ENCODE peak calls at places on chromosome 19, in five cellular contexts. G, U, K, P and R are unnamed samples.

GRCh38 chr19:24159707-24160106 is 72.7 kb downstream of the ZNF254 start:
- DNase-seq in U (no peak), P (no peak), G (no peak), K (peak), R (no peak)

GRCh38 chr19:11279505-11280236 is 16.3 kb upstream of the TSPAN16 start:
- DNase-seq in U (no peak), G (no peak), P (no peak), K (no peak), R (peak)

GRCh38 chr19:45717983-45718650 is 12.6 kb downstream of the FBXO46 start:
- DNase-seq in U (no peak), G (no peak), P (peak), K (peak), R (no peak)

GRCh38 chr19:53294786-53295441 is 27.4 kb upstream of the VN1R4 start:
- DNase-seq in U (no peak), G (no peak), P (no peak), K (no peak), R (no peak)

GRCh38 chr19:48656840-48657474 is 11.0 kb upstream of the CA11 start:
- DNase-seq in U (no peak), P (no peak), K (peak), G (no peak), R (peak)

GRCh38 chr19:7734220-7735203 is 2.6 kb upstream of the CLEC4G start:
- DNase-seq in K (peak), U (no peak), P (no peak), G (no peak), R (peak)

GRCh38 chr19:3932931-3933810 is at the start of gene NMRK2:
- DNase-seq in P (peak), K (no peak), U (no peak), G (no peak), R (no peak)

GRCh38 chr19:39148939-39149529 is 23.4 kb downstream of the PAK4 start:
- DNase-seq in G (no peak), U (no peak), P (no peak), K (no peak), R (no peak)

GRCh38 chr19:44753932-44754742 is 5.6 kb downstream of the BCL3 start:
- DNase-seq in U (peak), G (no peak), K (peak), P (peak), R (peak)

GRCh38 chr19:54339646-54340358 is 840 bp upstream of the LILRA4 start:
- DNase-seq in U (no peak), K (no peak), G (no peak), P (no peak), R (no peak)

GRCh38 chr19:1852294-1852646 is 4.0 kb upstream of the REXO1 start:
- DNase-seq in K (no peak), G (no peak), P (no peak), U (no peak), R (no peak)

GRCh38 chr19:16363133-16363851 is 38.7 kb downstream of the KLF2 start:
- DNase-seq in K (no peak), P (no peak), G (no peak), U (no peak), R (no peak)

GRCh38 chr19:5017235-5017634 is 48.3 kb downstream of the KDM4B start:
- DNase-seq in P (no peak), U (no peak), G (no peak), K (peak), R (no peak)

GRCh38 chr19:55131421-55131820 is 14.0 kb upstream of the PPP1R12C start:
- DNase-seq in P (no peak), K (no peak), U (no peak), G (no peak), R (no peak)

GRCh38 chr19:2164020-2164988 is 571 bp downstream of the DOT1L start:
- DNase-seq in G (no peak), U (peak), K (no peak), P (peak), R (peak)

GRCh38 chr19:51368366-51369282 is at the start of gene CLDND2:
- DNase-seq in U (no peak), G (no peak), P (no peak), K (no peak), R (no peak)

GRCh38 chr19:38478273-38478971 is 44.9 kb downstream of the RYR1 start:
- DNase-seq in P (peak), U (no peak), K (peak), G (no peak), R (peak)

GRCh38 chr19:21566073-21566472 is 60.7 kb downstream of the ZNF429 start:
- DNase-seq in U (no peak), G (no peak), P (no peak), K (no peak), R (no peak)

GRCh38 chr19:28429356-28429755 is 783.6 kb downstream of the UQCRFS1 start:
- DNase-seq in U (no peak), G (no peak), K (no peak), P (no peak), R (no peak)

GRCh38 chr19:45492627-45493470 is 4.0 kb downstream of the RTN2 start:
- DNase-seq in U (no peak), P (peak), G (no peak), K (peak), R (peak)

GRCh38 chr19:49515767-49516166 is 3.3 kb downstream of the FCGRT start:
- DNase-seq in U (no peak), G (no peak), K (no peak), P (no peak), R (no peak)

GRCh38 chr19:7497292-7497691 is 8.5 kb upstream of the PEX11G start:
- DNase-seq in U (no peak), K (peak), P (no peak), G (no peak), R (no peak)

GRCh38 chr19:16619456-16619855 is 8.5 kb downstream of the MED26 start:
- DNase-seq in G (no peak), K (no peak), U (no peak), P (no peak), R (peak)

GRCh38 chr19:54325194-54325621 is 12.2 kb upstream of the LILRA5 start:
- DNase-seq in K (peak), G (no peak), P (peak), U (no peak), R (peak)

GRCh38 chr19:15136234-15136954 is 29.2 kb downstream of the SYDE1 start:
- DNase-seq in U (no peak), P (no peak), G (no peak), K (peak), R (peak)

GRCh38 chr19:4007836-4008539 is 452 bp downstream of the PIAS4 start:
- DNase-seq in P (peak), G (no peak), K (peak), U (peak), R (no peak)

GRCh38 chr19:48837081-48837524 is 812 bp upstream of the HSD17B14 start:
- DNase-seq in G (peak), K (peak), P (peak), U (peak), R (peak)

GRCh38 chr19:2887391-2887914 is 13.3 kb upstream of the ZNF57 start:
- DNase-seq in U (no peak), P (peak), G (peak), K (peak), R (peak)

GRCh38 chr19:48484931-48485612 is 15.9 kb downstream of the CYTH2 start:
- DNase-seq in K (no peak), G (no peak), P (no peak), U (no peak), R (no peak)

GRCh38 chr19:55088543-55089265 is 13.0 kb downstream of the EPS8L1 start:
- DNase-seq in G (no peak), P (peak), U (peak), K (peak), R (peak)

GRCh38 chr19:16627194-16627927 is 643 bp downstream of the MED26 start:
- DNase-seq in U (no peak), G (no peak), K (peak), P (peak), R (no peak)

GRCh38 chr19:28610731-28611130 is 602.2 kb downstream of the UQCRFS1 start:
- DNase-seq in G (no peak), K (no peak), P (no peak), U (no peak), R (no peak)

GRCh38 chr19:55384576-55385235 is 614 bp upstream of the TMEM238 start:
- DNase-seq in K (no peak), P (no peak), U (peak), G (no peak), R (no peak)

GRCh38 chr19:39351537-39352037 is 9.4 kb downstream of the SAMD4B start:
- DNase-seq in G (no peak), U (no peak), P (no peak), K (peak), R (peak)

GRCh38 chr19:6801397-6802086 is 29.0 kb downstream of the VAV1 start:
- DNase-seq in U (peak), G (no peak), P (peak), K (peak), R (no peak)

GRCh38 chr19:632228-633067 is 889 bp downstream of the POLRMT start:
- DNase-seq in K (peak), G (no peak), P (peak), U (no peak), R (peak)

GRCh38 chr19:5621945-5622464 is 571 bp downstream of the SAFB2 start:
- DNase-seq in G (no peak), K (peak), P (no peak), U (peak), R (peak)

GRCh38 chr19:5338661-5339469 is 1.7 kb downstream of the PTPRS start:
- DNase-seq in U (no peak), K (no peak), G (no peak), P (peak), R (no peak)

GRCh38 chr19:6744381-6745288 is 5.2 kb downstream of the TRIP10 start:
- DNase-seq in G (no peak), P (peak), K (peak), U (peak), R (peak)

DNA sequence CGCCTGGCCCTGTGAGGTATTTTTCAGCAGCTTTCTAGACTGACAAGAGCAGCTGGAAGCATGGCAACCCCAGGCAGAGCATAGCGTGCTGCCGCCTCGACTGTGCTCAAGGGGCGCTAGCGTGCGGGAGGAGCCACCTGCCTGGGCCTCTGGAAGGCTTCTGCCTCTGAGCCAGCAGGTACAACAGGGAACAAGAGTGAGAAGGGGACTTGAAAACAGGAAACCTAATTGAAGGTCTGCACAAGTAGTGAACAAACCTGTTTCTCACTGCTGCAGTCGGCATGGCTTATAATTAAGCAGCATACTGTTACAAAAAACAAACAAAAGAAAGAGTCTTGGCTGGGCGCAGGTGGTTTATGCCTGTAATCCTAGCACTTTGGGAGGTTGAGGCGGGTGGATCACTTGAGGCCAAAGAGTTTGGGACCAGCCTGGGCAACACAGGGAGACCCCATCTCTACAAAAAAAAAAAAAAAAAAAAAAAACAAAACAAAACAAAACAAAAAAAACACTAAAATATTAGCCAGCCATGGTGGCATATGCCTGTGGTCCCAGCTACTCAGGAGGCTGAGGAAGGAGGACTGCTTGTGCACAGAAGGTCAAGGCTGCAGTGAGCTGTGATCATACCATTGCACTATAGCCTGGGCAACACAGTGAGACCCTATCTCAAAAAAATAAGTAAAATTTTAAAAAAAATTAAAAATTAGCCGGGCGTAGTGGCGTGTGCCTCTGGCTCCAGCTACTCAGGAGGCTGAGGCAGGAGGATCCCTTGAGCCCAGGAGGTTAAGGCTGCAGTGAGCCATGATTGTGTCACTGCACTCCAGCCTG is 12.6 kb upstream of the GARRE1 start:
- DNase-seq in K (peak), P (peak), G (no peak), U (no peak), R (no peak)
- TF ChIP-seq CTCF in K (peak), P (peak), G (peak), U (no peak), R (no peak)

DNA sequence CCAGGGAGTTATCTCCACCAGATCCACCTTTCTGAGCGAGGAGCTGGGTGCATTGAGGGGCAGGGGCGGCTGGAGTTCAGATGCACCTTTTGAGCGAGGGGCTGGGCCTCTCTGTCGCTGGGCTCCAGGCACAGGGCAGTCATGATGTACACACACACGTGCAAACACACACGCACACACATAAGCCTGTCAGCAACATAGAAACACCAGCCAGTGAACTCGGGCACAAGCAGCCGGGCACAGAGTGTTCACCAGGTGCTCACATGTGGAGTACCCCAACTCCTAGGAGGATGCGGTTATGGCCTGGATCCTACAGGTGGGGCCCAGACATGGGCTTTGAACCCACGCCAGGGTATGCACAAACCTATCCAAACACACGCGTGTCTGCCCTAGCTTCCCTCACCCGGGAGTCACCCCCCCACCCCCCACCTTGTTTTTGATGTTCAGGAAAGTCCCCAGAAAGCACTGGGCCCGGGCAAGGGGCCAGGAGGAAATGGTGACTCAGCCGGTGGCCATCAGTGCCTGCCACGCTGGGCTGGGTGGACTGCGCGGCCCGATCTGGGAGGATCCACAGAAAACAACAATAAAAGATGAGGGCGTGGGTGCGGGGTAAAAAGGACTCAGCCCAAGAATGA is 13.3 kb downstream of the ARRDC2 start:
- DNase-seq in K (peak), G (no peak), P (no peak), U (peak), R (peak)
- H3K4me3 ChIP-seq in K (no peak), G (no peak), P (no peak), U (no peak), R (no peak)

GRCh38 chr19:18282021-18282787 is 782 bp upstream of the JUND start:
- DNase-seq in K (no peak), G (no peak), U (no peak), P (no peak), R (no peak)
- TF ChIP-seq CTCF in K (no peak), G (peak), U (peak), P (peak), R (peak)

GRCh38 chr19:19719798-19720197 is 13.1 kb downstream of the ZNF14 start:
- DNase-seq in U (no peak), G (no peak), P (no peak), K (no peak), R (no peak)
- H3K4me3 ChIP-seq in U (no peak), G (no peak), P (no peak), K (no peak), R (no peak)

GRCh38 chr19:47414469-47414868 is 4.9 kb downstream of the MEIS3 start:
- DNase-seq in P (peak), U (no peak), G (no peak), K (no peak), R (no peak)
- TF ChIP-seq CTCF in P (no peak), U (no peak), G (peak), K (peak), R (peak)

DNA sequence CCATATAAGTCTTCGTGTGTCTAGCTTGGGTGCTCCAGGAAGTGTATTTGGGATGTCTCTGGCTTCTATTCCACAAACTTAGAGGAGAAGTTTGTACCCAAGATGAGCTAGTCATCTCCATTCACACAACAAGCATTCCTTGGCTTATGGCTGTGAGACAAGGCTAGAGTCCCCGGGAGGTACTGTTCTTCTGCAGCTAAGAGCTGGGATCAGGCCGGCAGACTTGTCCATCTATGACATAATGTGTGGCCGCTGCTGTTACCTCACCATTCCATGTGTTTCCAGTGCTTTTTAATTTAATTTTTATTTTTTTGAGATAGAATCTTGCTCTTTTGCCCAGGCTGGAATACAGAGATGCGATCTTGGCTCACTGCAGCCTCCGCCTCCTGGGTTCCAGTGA is 20.7 kb downstream of the GATAD2A start:
- DNase-seq in K (no peak), P (no peak), U (no peak), G (no peak), R (peak)
- H3K4me3 ChIP-seq in K (no peak), P (no peak), U (no peak), G (no peak), R (no peak)